ENCODE peak calls at places on chromosome 10, in nine cellular contexts. T is GM23338, B is A549, U is GM12878, Z is HepG2, H is Panc1, N is HL-60, C is K562, L is HCT116. X is an unnamed sample.

GRCh38 chr10:106573106-106573505 is 591.4 kb downstream of the SORCS1 start:
- DNase-seq in Z (no peak), U (no peak), B (no peak), C (no peak), N (no peak), H (no peak), L (no peak), T (no peak), X (no peak)

GRCh38 chr10:130179640-130180039 is 43.4 kb downstream of the GLRX3 start:
- DNase-seq in C (peak), U (no peak), N (no peak), Z (peak), B (peak), T (peak), H (no peak), L (peak), X (peak)

GRCh38 chr10:102435529-102436233 is 3.3 kb upstream of the CUEDC2 start:
- DNase-seq in T (peak), B (no peak), N (no peak), L (no peak), C (peak), H (no peak), U (no peak), Z (no peak), X (no peak)

GRCh38 chr10:26046073-26046684 is 112.2 kb downstream of the MYO3A start:
- DNase-seq in H (no peak), C (no peak), Z (no peak), N (no peak), B (no peak), U (no peak), T (peak), L (no peak), X (no peak)

GRCh38 chr10:79028056-79028430 is 40.7 kb upstream of the ZMIZ1 start:
- DNase-seq in N (no peak), C (no peak), L (no peak), B (no peak), T (no peak), U (no peak), H (no peak), Z (no peak), X (no peak)

GRCh38 chr10:124381011-124381591 is 37.6 kb downstream of the OAT start:
- DNase-seq in B (no peak), L (no peak), H (no peak), T (no peak), U (no peak), N (no peak), C (no peak), Z (peak), X (no peak)

GRCh38 chr10:91034494-91035157 is 113.7 kb upstream of the ANKRD1 start:
- DNase-seq in N (no peak), C (no peak), B (no peak), Z (peak), L (no peak), U (no peak), T (peak), H (no peak), X (no peak)

GRCh38 chr10:21030096-21030495 is 133.0 kb upstream of the NEBL start:
- DNase-seq in C (no peak), U (no peak), N (peak), H (no peak), T (no peak), B (peak), L (no peak), Z (no peak), X (no peak)

GRCh38 chr10:82815680-82816079 is 940.7 kb downstream of the NRG3 start:
- DNase-seq in C (no peak), T (no peak), H (no peak), L (no peak), Z (no peak), N (no peak), B (no peak), U (no peak), X (no peak)

GRCh38 chr10:8811201-8811600 is 756.7 kb downstream of the GATA3 start:
- DNase-seq in C (no peak), Z (no peak), U (no peak), T (no peak), N (no peak), B (no peak), L (no peak), H (no peak), X (no peak)

GRCh38 chr10:51073461-51074237 is 638 bp upstream of the PRKG1 start:
- DNase-seq in N (no peak), C (no peak), H (no peak), B (no peak), L (no peak), Z (no peak), U (no peak), T (peak), X (peak)

GRCh38 chr10:70186090-70186489 is 15.8 kb upstream of the SAR1A start:
- DNase-seq in H (no peak), T (no peak), C (no peak), N (no peak), U (no peak), B (no peak), L (no peak), Z (no peak), X (no peak)

GRCh38 chr10:22652988-22653431 is 61.4 kb downstream of the PIP4K2A start:
- DNase-seq in Z (no peak), U (no peak), T (no peak), C (no peak), L (no peak), H (no peak), B (no peak), N (no peak), X (no peak)

GRCh38 chr10:87847550-87847949 is 15.8 kb downstream of the KLLN start:
- DNase-seq in C (no peak), U (no peak), B (no peak), H (no peak), L (no peak), Z (no peak), N (no peak), T (no peak), X (no peak)

GRCh38 chr10:88499569-88500470 is 83.3 kb downstream of the RNLS start:
- DNase-seq in Z (no peak), H (no peak), T (peak), C (no peak), U (no peak), N (no peak), B (no peak), L (no peak), X (no peak)

GRCh38 chr10:110016037-110016436 is 8.3 kb downstream of the ADD3 start:
- DNase-seq in C (no peak), Z (peak), B (peak), N (no peak), U (no peak), H (no peak), L (no peak), T (peak), X (peak)

GRCh38 chr10:69043931-69044531 is 43.9 kb upstream of the SRGN start:
- DNase-seq in Z (no peak), L (no peak), B (no peak), U (no peak), H (no peak), C (no peak), T (no peak), N (no peak), X (no peak)

GRCh38 chr10:102195301-102195870 is 30.7 kb upstream of the ELOVL3 start:
- DNase-seq in L (no peak), Z (no peak), U (no peak), C (no peak), N (no peak), H (no peak), B (no peak), T (no peak), X (no peak)

GRCh38 chr10:86795353-86795752 is 38.9 kb downstream of the BMPR1A start:
- DNase-seq in L (peak), H (peak), Z (peak), T (peak), C (peak), B (peak), U (no peak), N (no peak), X (peak)

GRCh38 chr10:121078672-121079102 is 227.5 kb downstream of the WDR11 start:
- DNase-seq in Z (no peak), L (no peak), T (no peak), C (no peak), H (no peak), B (peak), U (no peak), N (no peak), X (no peak)

GRCh38 chr10:126570631-126571170 is 99.8 kb downstream of the C10orf90 start:
- DNase-seq in B (no peak), C (no peak), N (no peak), Z (no peak), L (no peak), H (no peak), U (no peak), T (no peak), X (no peak)

GRCh38 chr10:20855398-20856038 is 41.6 kb downstream of the NEBL start:
- DNase-seq in H (no peak), Z (peak), N (peak), B (peak), C (peak), U (no peak), T (peak), L (no peak), X (peak)

GRCh38 chr10:17394854-17395253 is 59.5 kb downstream of the ST8SIA6 start:
- DNase-seq in L (no peak), U (no peak), N (no peak), C (no peak), T (no peak), Z (no peak), B (no peak), H (no peak), X (no peak)
- TF ChIP-seq REST in L (no peak), U (no peak), N (no peak), C (no peak), T (no peak), Z (no peak), B (no peak), H (no peak), X (no peak)

DNA sequence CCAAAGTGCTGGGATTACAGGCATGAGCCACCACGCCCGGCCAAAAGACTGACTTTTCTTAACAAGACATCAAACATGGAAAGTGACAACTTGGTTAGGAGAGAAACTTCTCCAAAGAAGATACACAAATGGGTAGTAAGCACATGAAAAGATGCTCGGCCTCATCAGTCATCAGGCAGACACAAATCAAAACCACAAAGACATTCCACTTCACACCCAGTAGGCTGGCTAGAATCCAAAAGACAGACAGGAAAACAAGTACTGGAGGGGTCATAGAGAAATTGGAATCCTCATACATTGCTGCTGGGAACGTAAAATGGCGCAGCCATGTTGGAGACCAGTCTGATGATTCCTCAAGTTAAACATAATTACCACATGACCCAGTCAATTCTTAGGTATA is 16.5 kb downstream of the SEPHS1 start:
- DNase-seq in L (no peak), H (no peak), U (no peak), C (no peak), N (no peak), B (no peak), Z (no peak), T (no peak), X (no peak)
- TF ChIP-seq REST in L (no peak), H (no peak), U (no peak), C (no peak), N (no peak), B (no peak), Z (no peak), T (no peak), X (no peak)

GRCh38 chr10:52649471-52649870 is 123.1 kb downstream of the MBL2 start:
- DNase-seq in T (no peak), Z (no peak), H (no peak), L (no peak), U (no peak), C (no peak), N (no peak), B (no peak), X (no peak)
- TF ChIP-seq REST in T (no peak), Z (no peak), H (no peak), L (no peak), U (no peak), C (no peak), N (no peak), B (no peak), X (no peak)

GRCh38 chr10:6300106-6300783 is 97.5 kb downstream of the PFKFB3 start:
- DNase-seq in L (no peak), B (peak), Z (no peak), N (peak), U (peak), C (no peak), T (no peak), H (no peak), X (no peak)
- TF ChIP-seq REST in L (no peak), B (no peak), Z (no peak), N (no peak), U (no peak), C (no peak), T (no peak), H (no peak), X (no peak)

DNA sequence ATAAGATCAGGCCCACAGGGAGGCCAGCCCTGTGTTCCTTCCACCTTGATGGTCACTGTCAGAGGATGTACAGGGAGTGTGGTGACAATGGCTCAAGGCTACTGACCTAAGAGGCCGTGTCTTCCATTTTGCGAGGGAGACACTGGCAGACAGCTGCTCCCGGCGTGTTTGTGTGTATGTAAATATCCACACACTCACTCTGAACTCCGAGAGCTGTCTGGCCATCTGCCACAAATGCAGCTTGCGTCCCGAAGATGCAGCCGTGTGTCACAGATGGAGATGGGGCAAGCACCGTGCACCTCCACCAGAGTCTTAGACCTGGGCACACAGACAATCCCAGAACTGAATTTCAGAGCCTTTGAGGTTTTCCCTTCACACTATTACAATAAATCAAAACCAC is 712.2 kb upstream of the NRP1 start:
- DNase-seq in B (no peak), Z (no peak), U (no peak), N (no peak), H (no peak), C (no peak), T (no peak), L (no peak), X (no peak)
- TF ChIP-seq REST in B (no peak), Z (no peak), U (no peak), N (no peak), H (no peak), C (no peak), T (no peak), L (no peak), X (no peak)

DNA sequence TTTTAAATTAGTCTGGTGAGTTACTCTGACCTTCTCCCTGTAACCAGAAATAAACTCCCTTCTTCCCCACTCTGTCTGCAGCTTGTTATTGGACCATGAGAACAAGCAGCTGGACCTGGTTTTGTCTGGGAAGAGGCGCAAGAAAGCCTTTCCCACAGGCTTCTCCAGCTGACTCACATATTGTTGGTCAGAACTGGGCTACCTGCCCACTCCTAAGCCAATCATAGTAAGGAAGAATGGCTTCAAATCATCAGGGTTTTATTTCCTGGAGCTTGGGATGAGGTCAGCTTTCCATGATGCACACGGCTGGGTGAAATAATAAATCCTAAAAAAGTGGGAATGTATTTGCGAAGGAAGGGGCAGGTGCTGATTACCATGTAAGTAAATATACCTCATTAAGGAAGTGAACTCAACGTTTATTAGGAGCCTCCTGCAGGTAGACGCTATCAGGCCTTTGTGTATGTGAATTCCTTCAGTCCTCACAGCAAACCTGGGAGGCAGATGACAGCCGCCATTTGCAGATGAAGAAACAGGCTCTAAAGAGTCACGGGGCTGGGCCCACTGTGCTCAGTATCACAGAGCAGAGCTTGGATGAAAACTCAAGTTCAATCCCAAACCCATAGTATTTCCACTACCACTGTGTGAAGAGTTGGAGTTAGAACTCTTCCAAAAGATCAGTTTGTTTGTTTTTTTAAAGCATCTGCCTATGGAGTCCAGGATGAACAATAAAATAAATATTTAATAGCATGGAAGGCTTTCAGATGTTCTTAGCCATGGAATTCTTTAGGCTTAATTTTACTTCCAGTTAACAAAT is 32.7 kb downstream of the IL15RA start:
- DNase-seq in H (peak), N (no peak), T (no peak), L (peak), U (no peak), C (no peak), Z (no peak), B (peak), X (no peak)
- TF ChIP-seq REST in H (no peak), N (no peak), T (no peak), L (no peak), U (no peak), C (no peak), Z (no peak), B (no peak), X (no peak)

DNA sequence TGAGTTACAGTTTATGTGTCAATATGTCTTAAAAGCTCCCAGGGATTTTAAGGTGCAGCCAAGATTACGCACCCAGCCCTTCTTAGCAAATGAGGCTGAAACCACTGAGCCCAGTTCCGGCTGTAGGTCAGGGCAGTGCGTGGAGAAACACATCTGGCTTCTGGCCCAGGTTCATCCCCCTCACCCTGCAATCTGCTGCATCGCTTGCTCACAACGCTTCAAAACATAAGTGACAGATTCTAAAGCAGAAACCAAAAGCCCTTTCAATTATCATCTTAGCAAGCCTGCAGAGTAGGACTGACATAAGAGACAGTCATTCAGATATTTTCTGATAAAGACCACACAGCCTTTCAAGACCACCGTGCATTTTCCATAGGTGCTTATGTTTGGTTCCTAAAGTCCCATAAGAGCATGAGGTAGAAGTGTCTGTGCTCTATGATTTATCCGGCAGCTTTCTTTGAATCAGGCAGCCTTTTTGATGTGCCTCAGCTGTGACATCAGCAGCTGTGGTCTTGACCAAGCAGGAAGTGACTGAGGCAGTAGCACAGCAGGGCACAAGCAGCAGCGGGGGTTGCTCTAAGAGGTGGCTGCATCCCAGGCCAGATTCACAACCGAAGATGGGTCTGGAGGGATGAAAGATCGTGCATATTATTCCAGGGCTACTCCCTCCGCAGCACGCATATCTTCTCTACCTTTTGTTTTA is 72.1 kb upstream of the LYZL2 start:
- DNase-seq in B (peak), T (no peak), L (no peak), U (peak), Z (no peak), C (no peak), N (no peak), H (peak), X (peak)
- TF ChIP-seq REST in B (no peak), T (no peak), L (no peak), U (no peak), Z (no peak), C (no peak), N (no peak), H (no peak), X (no peak)

DNA sequence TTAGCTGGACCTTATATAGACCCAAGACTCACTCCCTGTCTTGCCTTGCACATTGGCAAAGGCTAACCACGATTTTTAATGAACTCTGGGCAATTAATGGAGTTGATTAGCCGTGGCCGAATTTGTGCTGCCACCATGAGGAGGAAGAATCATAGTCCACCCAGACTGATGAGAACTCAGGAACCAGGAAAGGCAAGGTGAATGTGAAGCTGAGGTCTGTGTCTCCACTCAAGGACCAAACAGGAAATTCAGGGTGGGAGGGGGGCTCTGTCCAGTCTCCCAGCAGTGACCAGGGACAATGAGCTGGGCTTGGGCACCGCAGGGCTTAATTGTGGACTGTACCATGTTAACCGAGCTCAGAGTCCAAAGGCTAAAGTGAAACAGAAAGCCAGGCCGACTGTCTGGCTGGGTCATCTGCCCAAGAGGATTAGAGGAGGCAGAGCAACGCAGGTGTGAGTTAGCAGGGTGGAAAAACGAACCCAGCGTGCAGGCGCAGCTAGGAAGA is 127.0 kb upstream of the JCAD start:
- DNase-seq in N (no peak), T (peak), U (no peak), B (no peak), L (no peak), C (no peak), H (no peak), Z (peak), X (no peak)
- TF ChIP-seq REST in N (no peak), T (no peak), U (no peak), B (no peak), L (no peak), C (no peak), H (no peak), Z (no peak), X (no peak)

DNA sequence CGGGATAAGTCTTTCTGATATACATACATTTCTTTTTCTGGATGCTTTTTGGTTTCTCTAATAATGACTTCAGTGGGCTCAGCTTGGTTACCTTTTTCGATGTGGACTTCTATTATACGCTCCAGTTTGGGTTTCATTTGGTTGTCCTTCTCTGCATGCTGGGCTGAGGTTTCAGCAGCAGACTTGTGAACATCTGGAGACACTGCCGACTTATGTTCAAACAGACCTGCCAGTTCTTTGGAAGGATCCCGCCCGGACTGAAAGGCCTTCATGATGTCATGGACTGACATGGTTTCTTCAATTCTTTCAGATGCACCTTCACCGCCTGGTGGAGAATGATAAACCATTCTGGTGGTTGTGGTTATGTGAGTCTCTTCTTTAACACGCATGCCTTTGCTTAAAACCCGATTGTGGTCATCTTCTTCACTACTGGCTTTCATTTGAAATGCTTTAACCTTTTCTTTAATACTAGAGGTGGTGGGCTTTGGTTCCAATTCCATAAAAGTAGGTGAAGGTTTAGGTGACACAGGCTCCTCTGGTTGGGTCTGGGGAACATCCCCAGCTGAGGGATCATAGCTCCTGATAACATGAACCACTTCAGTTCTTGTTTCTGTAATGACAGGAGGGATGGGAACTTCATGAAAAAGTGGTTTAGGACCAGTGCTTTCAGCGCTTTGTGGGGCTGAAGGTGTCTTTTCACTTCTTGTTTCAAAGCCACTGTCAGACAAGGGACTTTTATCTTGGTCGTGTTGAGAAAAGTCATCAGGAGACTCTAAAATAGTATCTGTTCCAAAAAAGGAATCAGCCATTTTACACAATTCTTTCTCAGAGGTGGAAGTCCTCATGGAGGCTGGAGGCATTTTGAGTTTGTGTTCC is 167.7 kb upstream of the CCDC6 start:
- DNase-seq in L (no peak), B (no peak), H (no peak), N (no peak), C (peak), U (peak), Z (no peak), T (no peak), X (no peak)
- TF ChIP-seq REST in L (no peak), B (no peak), H (no peak), N (no peak), C (no peak), U (no peak), Z (no peak), T (no peak), X (no peak)